ENCODE peak calls at places on chromosomes 2 and 18, in six cellular contexts. I, Y, M, K, E and Q are unnamed samples.
A peak's percentile ranks its signal among the peaks of the same experiment; 100 is the strongest.

GRCh38 chr2:223633656-223634055 is 31.5 kb upstream of the SCG2 start:
- DNase-seq in K (no peak), M (no peak), I (no peak), E (no peak), Y (no peak), Q (no peak)

GRCh38 chr2:31467426-31467825 is 52.9 kb upstream of the XDH start:
- DNase-seq in E (no peak), M (no peak), I (no peak), Y (no peak), K (no peak), Q (no peak)

GRCh38 chr2:233747283-233747544 is 12.9 kb upstream of the UGT1A1 start:
- DNase-seq in I (no peak), M (no peak), Y (no peak), K (no peak), E (no peak), Q (no peak)

GRCh38 chr2:176521860-176522259 is 252.6 kb downstream of the MTX2 start:
- DNase-seq in Y (no peak), M (no peak), E (no peak), K (no peak), I (no peak), Q (no peak)

GRCh38 chr2:229206548-229206947 is 64.5 kb downstream of the PID1 start:
- DNase-seq in K (no peak), Y (no peak), E (no peak), I (no peak), M (no peak), Q (no peak)

GRCh38 chr2:232623768-232624553 is 9.4 kb upstream of the EFHD1 start:
- DNase-seq in K (no peak), M (no peak), I (no peak), E (no peak), Y (no peak), Q (no peak)

GRCh38 chr2:25602333-25602723 is 71.0 kb downstream of the DTNB start:
- DNase-seq in K (no peak), Y (no peak), I (no peak), E (no peak), M (no peak), Q (no peak)

GRCh38 chr2:220053919-220054318 is 426.5 kb downstream of the SLC4A3 start:
- DNase-seq in I (no peak), M (peak; percentile 24), E (no peak), Y (no peak), K (no peak), Q (no peak)

GRCh38 chr2:232365621-232366321 is 12.8 kb upstream of the ALPP start:
- DNase-seq in M (peak; percentile 29), I (peak; percentile 23), E (no peak), K (peak; percentile 62), Y (peak; percentile 73), Q (no peak)

GRCh38 chr18:44548291-44549221 is 132.1 kb upstream of the SETBP1 start:
- DNase-seq in Y (no peak), K (no peak), I (no peak), E (no peak), M (no peak), Q (no peak)

GRCh38 chr2:9897331-9897737 is 54.1 kb downstream of the TAF1B start:
- DNase-seq in M (peak; percentile 65), I (no peak), K (no peak), E (peak; percentile 19), Y (no peak), Q (peak; percentile 36)

GRCh38 chr2:231706731-231707624 is 1.3 kb upstream of the PTMA start:
- DNase-seq in M (peak; percentile 98), I (peak; percentile 92), E (peak; percentile 95), Y (peak; percentile 93), K (peak; percentile 95), Q (peak; percentile 93)

GRCh38 chr2:63121055-63121834 is 70.6 kb downstream of the OTX1 start:
- DNase-seq in I (no peak), Y (no peak), M (no peak), E (no peak), K (no peak), Q (no peak)

GRCh38 chr2:145016711-145017110 is 496.8 kb upstream of the ZEB2 start:
- DNase-seq in K (no peak), Y (no peak), I (no peak), E (no peak), M (no peak), Q (no peak)

GRCh38 chr2:159153463-159153862 is 133.0 kb downstream of the WDSUB1 start:
- DNase-seq in K (no peak), E (no peak), M (peak; percentile 87), Y (no peak), I (no peak), Q (no peak)

GRCh38 chr2:241040811-241041334 is 42.5 kb downstream of the SNED1 start:
- DNase-seq in Y (no peak), E (no peak), K (no peak), M (no peak), I (no peak), Q (no peak)

GRCh38 chr2:205948883-205949282 is 137.1 kb downstream of the INO80D start:
- DNase-seq in E (no peak), K (no peak), I (no peak), Y (no peak), M (no peak), Q (no peak)

GRCh38 chr2:216880509-216881184 is 20.8 kb upstream of the TNP1 start:
- DNase-seq in M (no peak), Y (no peak), K (no peak), I (peak; percentile 85), E (no peak), Q (no peak)

GRCh38 chr2:226739508-226740030 is 60.1 kb downstream of the IRS1 start:
- DNase-seq in Y (no peak), I (no peak), M (no peak), K (no peak), E (no peak), Q (no peak)

GRCh38 chr18:48680871-48681270 is 142.0 kb downstream of the CTIF start:
- DNase-seq in I (no peak), K (no peak), Y (no peak), E (no peak), M (no peak), Q (no peak)
- TF ChIP-seq REST in I (no peak), K (no peak), Y (no peak), E (no peak), M (no peak), Q (no peak)

DNA sequence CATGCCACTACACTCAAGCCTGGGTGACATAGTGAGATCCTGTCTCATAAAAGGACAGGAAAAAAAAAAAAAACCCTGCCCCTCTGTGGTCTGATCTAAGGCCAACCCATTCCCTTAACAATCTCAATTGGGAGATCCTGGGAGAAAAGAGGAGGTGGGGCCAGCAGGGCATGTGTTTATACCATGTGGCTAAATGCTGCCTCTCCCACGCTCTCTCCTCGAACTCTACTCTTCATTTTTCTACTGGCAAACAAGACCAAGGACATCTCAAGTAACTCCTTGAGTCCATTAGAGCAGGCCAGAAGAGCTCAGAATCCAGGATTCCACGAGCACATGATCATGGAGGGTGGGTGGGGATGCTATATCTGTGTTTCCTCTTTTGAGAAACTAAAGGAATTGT is 16.7 kb upstream of the NEDD4L start:
- DNase-seq in Y (no peak), E (no peak), K (no peak), I (no peak), M (no peak), Q (no peak)
- TF ChIP-seq SIN3A in Y (no peak), E (no peak), K (no peak), I (no peak), M (no peak), Q (no peak)

GRCh38 chr2:65256088-65256487 is 28.5 kb downstream of the ACTR2 start:
- DNase-seq in I (no peak), K (no peak), E (no peak), Y (no peak), M (no peak), Q (no peak)
- TF ChIP-seq REST in I (no peak), K (no peak), E (no peak), Y (no peak), M (no peak), Q (no peak)

GRCh38 chr2:207926133-207927076 is 98.9 kb downstream of the PLEKHM3 start:
- DNase-seq in Y (no peak), E (no peak), K (peak; percentile 96), I (no peak), M (no peak), Q (no peak)
- TF ChIP-seq SIN3A in Y (no peak), E (no peak), K (peak; percentile 79), I (no peak), M (no peak), Q (no peak)